ENCODE peak calls at places on chromosomes 12 and 14, in seven cellular contexts. Y, W, L, H, Q, C and D are unnamed samples.

GRCh38 chr12:21852251-21852650 is 77.7 kb upstream of the KCNJ8 start:
- DNase-seq in Y (no peak), W (no peak), L (no peak), H (no peak), Q (no peak), C (peak), D (no peak)

GRCh38 chr12:104576178-104576778 is 119.5 kb downstream of the CHST11 start:
- DNase-seq in Y (no peak), W (no peak), L (no peak), H (no peak), Q (no peak), C (no peak), D (no peak)

GRCh38 chr12:104057771-104058197 is 6.5 kb upstream of the HCFC2 start:
- DNase-seq in Y (peak), W (no peak), L (no peak), H (no peak), Q (no peak), C (peak), D (no peak)

GRCh38 chr12:131063427-131063826 is 109.7 kb downstream of the ADGRD1 start:
- DNase-seq in Y (no peak), W (no peak), L (no peak), H (no peak), Q (no peak), C (no peak), D (no peak)

GRCh38 chr12:68319988-68320623 is 12.1 kb downstream of the MDM1 start:
- DNase-seq in Y (no peak), W (no peak), L (no peak), H (no peak), Q (no peak), C (peak), D (no peak)

GRCh38 chr14:76050797-76051392 is 65.3 kb downstream of the IFT43 start:
- DNase-seq in Y (peak), W (peak), L (no peak), H (peak), Q (peak), C (peak), D (peak)

GRCh38 chr12:89884917-89885316 is 176.3 kb upstream of the ATP2B1 start:
- DNase-seq in Y (no peak), W (no peak), L (no peak), H (no peak), Q (no peak), C (no peak), D (no peak)

GRCh38 chr14:28831126-28831525 is 64.5 kb downstream of the FOXG1 start:
- DNase-seq in Y (no peak), W (no peak), L (no peak), H (no peak), Q (no peak), C (no peak), D (no peak)

GRCh38 chr12:7916936-7917335 is 19.1 kb downstream of the SLC2A3 start:
- DNase-seq in Y (no peak), W (no peak), L (no peak), H (no peak), Q (no peak), C (no peak), D (no peak)

GRCh38 chr14:95440951-95441350 is 75.5 kb downstream of the SYNE3 start:
- DNase-seq in Y (no peak), W (no peak), L (no peak), H (no peak), Q (no peak), C (peak), D (no peak)

GRCh38 chr14:100558226-100558625 is 29.0 kb downstream of the BEGAIN start:
- DNase-seq in Y (no peak), W (no peak), L (no peak), H (no peak), Q (no peak), C (no peak), D (no peak)

GRCh38 chr14:97298331-97298730 is 501.1 kb downstream of the VRK1 start:
- DNase-seq in Y (no peak), W (no peak), L (no peak), H (no peak), Q (no peak), C (no peak), D (no peak)